ENCODE peak calls at places on chromosomes 5 and 9, in five cellular contexts. W is stimulated activated CD4-positive, alpha-beta T cell treated with anti-CD3 and anti-CD28 coated beads, Interleukin-4, amount 100 ng/mL, for 4 hours; V is MCF 10A; P is skeletal muscle cell; F is NCI-H524. L is an unnamed sample.

GRCh38 chr9:108047264-108047663 is 557.7 kb upstream of the KLF4 start:
- DNase-seq in W (no peak), V (peak; percentile 43), P (no peak), F (no peak), L (no peak)

GRCh38 chr5:42656661-42657035 is 100.0 kb upstream of the CCDC152 start:
- DNase-seq in W (no peak), V (peak; percentile 18), P (no peak), F (no peak), L (peak; percentile 41)

GRCh38 chr5:54094706-54095105 is 215.7 kb downstream of the ARL15 start:
- DNase-seq in W (no peak), V (no peak), P (no peak), F (no peak), L (no peak)

GRCh38 chr9:89588271-89588879 is 16.4 kb upstream of the GADD45G start:
- DNase-seq in W (no peak), V (no peak), P (no peak), F (no peak), L (no peak)

GRCh38 chr9:125189011-125189360 is 617 bp downstream of the PPP6C start:
- DNase-seq in W (no peak), V (peak; percentile 4), P (no peak), F (no peak), L (no peak)

GRCh38 chr5:35924122-35924949 is 14.1 kb downstream of the CAPSL start:
- DNase-seq in W (peak; percentile 9), V (peak; percentile 82), P (peak; percentile 61), F (no peak), L (no peak)

GRCh38 chr5:164422400-164422799 is 917.0 kb downstream of the MAT2B start:
- DNase-seq in W (no peak), V (peak; percentile 8), P (peak; percentile 8), F (peak; percentile 4), L (no peak)

GRCh38 chr9:27701664-27702063 is 128.4 kb upstream of the C9orf72 start:
- DNase-seq in W (no peak), V (peak; percentile 55), P (no peak), F (no peak), L (no peak)

GRCh38 chr9:34102796-34103195 is 23.7 kb downstream of the DCAF12 start:
- DNase-seq in W (no peak), V (no peak), P (no peak), F (no peak), L (no peak)

GRCh38 chr9:374726-375125 is 160.1 kb downstream of the DOCK8 start:
- DNase-seq in W (no peak), V (no peak), P (peak; percentile 27), F (peak; percentile 91), L (no peak)

GRCh38 chr9:86519216-86519615 is 165.0 kb upstream of the TUT7 start:
- DNase-seq in W (no peak), V (no peak), P (no peak), F (no peak), L (no peak)

GRCh38 chr5:151086905-151087360 is 6.1 kb upstream of the TNIP1 start:
- DNase-seq in W (peak; percentile 66), V (peak; percentile 65), P (no peak), F (peak; percentile 27), L (no peak)

GRCh38 chr5:96017951-96018350 is 56.3 kb upstream of the ELL2 start:
- DNase-seq in W (no peak), V (peak; percentile 44), P (peak; percentile 69), F (peak; percentile 91), L (no peak)

GRCh38 chr9:98039474-98040072 is 17.0 kb upstream of the NANS start:
- DNase-seq in W (no peak), V (no peak), P (no peak), F (no peak), L (no peak)

GRCh38 chr9:105246656-105247162 is 2.3 kb downstream of the SLC44A1 start:
- DNase-seq in W (no peak), V (no peak), P (no peak), F (peak; percentile 52), L (no peak)

GRCh38 chr5:94432499-94432898 is 185.9 kb downstream of the KIAA0825 start:
- DNase-seq in W (no peak), V (peak; percentile 52), P (peak; percentile 90), F (no peak), L (no peak)

GRCh38 chr5:24788829-24789509 is 144.2 kb upstream of the CDH10 start:
- DNase-seq in W (no peak), V (peak; percentile 65), P (no peak), F (no peak), L (peak; percentile 18)

GRCh38 chr9:125843646-125844045 is 96.5 kb downstream of the PBX3 start:
- DNase-seq in W (no peak), V (no peak), P (no peak), F (peak; percentile 86), L (no peak)

GRCh38 chr5:60092671-60093422 is 199.3 kb upstream of the PDE4D start:
- DNase-seq in W (no peak), V (peak; percentile 70), P (peak; percentile 80), F (no peak), L (no peak)

GRCh38 chr9:132694144-132694543 is 23.9 kb downstream of the GTF3C4 start:
- DNase-seq in W (peak; percentile 21), V (no peak), P (no peak), F (peak; percentile 34), L (no peak)

GRCh38 chr9:93037476-93037971 is 21.0 kb upstream of the SUSD3 start:
- DNase-seq in W (no peak), V (no peak), P (no peak), F (no peak), L (no peak)

GRCh38 chr5:122163151-122164069 is 34.1 kb downstream of the ZNF474 start:
- DNase-seq in W (no peak), V (peak; percentile 92), P (peak; percentile 88), F (peak; percentile 34), L (no peak)

GRCh38 chr9:87581513-87581912 is 83.8 kb downstream of the DAPK1 start:
- DNase-seq in W (no peak), V (no peak), P (no peak), F (no peak), L (no peak)

GRCh38 chr9:124834586-124834985 is 18.7 kb upstream of the WDR38 start:
- DNase-seq in W (no peak), V (peak; percentile 94), P (no peak), F (peak; percentile 52), L (no peak)

GRCh38 chr9:124271660-124272059 is 13.9 kb downstream of the NEK6 start:
- DNase-seq in W (no peak), V (no peak), P (no peak), F (no peak), L (no peak)

GRCh38 chr9:136551401-136552116 is 5.7 kb upstream of the NOTCH1 start:
- DNase-seq in W (no peak), V (peak; percentile 92), P (no peak), F (no peak), L (no peak)

GRCh38 chr5:132765311-132766019 is 11.6 kb downstream of the SEPTIN8 start:
- DNase-seq in W (no peak), V (no peak), P (no peak), F (peak; percentile 48), L (no peak)

GRCh38 chr9:72443855-72444254 is 77.6 kb upstream of the TMC1 start:
- DNase-seq in W (no peak), V (no peak), P (no peak), F (no peak), L (peak; percentile 35)

GRCh38 chr5:128494516-128494915 is 43.5 kb downstream of the FBN2 start:
- DNase-seq in W (no peak), V (peak; percentile 32), P (no peak), F (peak; percentile 58), L (no peak)

GRCh38 chr9:122180633-122181032 is 20.9 kb downstream of the MORN5 start:
- DNase-seq in W (no peak), V (peak; percentile 62), P (peak; percentile 57), F (peak; percentile 33), L (no peak)

GRCh38 chr9:104240890-104241289 is 146.8 kb downstream of the SMC2 start:
- DNase-seq in W (no peak), V (no peak), P (no peak), F (no peak), L (no peak)

GRCh38 chr9:111803924-111804323 is 9.2 kb upstream of the SHOC1 start:
- DNase-seq in W (peak; percentile 2), V (no peak), P (no peak), F (no peak), L (no peak)

GRCh38 chr5:151079838-151080619 is 805 bp downstream of the TNIP1 start:
- DNase-seq in W (no peak), V (peak; percentile 71), P (no peak), F (peak; percentile 53), L (no peak)

GRCh38 chr9:137067860-137068538 is 2.4 kb downstream of the SAPCD2 start:
- DNase-seq in W (peak; percentile 83), V (peak; percentile 91), P (no peak), F (peak; percentile 82), L (peak; percentile 73)

GRCh38 chr9:127898433-127899199 is 787 bp downstream of the ST6GALNAC6 start:
- DNase-seq in W (no peak), V (peak; percentile 66), P (peak; percentile 77), F (no peak), L (no peak)

GRCh38 chr5:33808699-33809098 is 83.1 kb downstream of the ADAMTS12 start:
- DNase-seq in W (no peak), V (no peak), P (no peak), F (no peak), L (no peak)